ENCODE peak calls at places on chromosomes 2 and 18, in six cellular contexts. L is GM10248, F is psoas muscle, V is hepatocyte, P is spleen, A is progenitor cell of endocrine pancreas. W is an unnamed sample.

GRCh38 chr2:68357608-68358337 is 7.3 kb upstream of the PLEK start:
- DNase-seq in F (peak), A (no peak), L (peak), V (peak), P (no peak), W (no peak)

GRCh38 chr2:25265022-25265421 is 76.7 kb downstream of the DNMT3A start:
- DNase-seq in L (no peak), F (no peak), V (no peak), A (no peak), P (no peak), W (no peak)

GRCh38 chr2:95010126-95010525 is 15.4 kb upstream of the MAL start:
- DNase-seq in F (no peak), A (no peak), V (no peak), L (no peak), P (peak), W (no peak)

GRCh38 chr18:494602-494983 is 5.9 kb downstream of the COLEC12 start:
- DNase-seq in A (no peak), F (no peak), V (no peak), L (no peak), P (no peak), W (no peak)

GRCh38 chr18:57660961-57661360 is 39.3 kb upstream of the NARS1 start:
- DNase-seq in F (no peak), V (no peak), L (no peak), A (no peak), P (no peak), W (no peak)

GRCh38 chr2:150060341-150060740 is 427.1 kb downstream of the RND3 start:
- DNase-seq in F (no peak), V (no peak), P (no peak), L (no peak), A (no peak), W (no peak)

GRCh38 chr2:75238670-75239330 is 39.5 kb upstream of the TACR1 start:
- DNase-seq in P (no peak), V (no peak), A (no peak), F (no peak), L (no peak), W (no peak)

GRCh38 chr2:164882276-164882675 is 40.7 kb upstream of the COBLL1 start:
- DNase-seq in F (no peak), L (no peak), A (no peak), V (no peak), P (no peak), W (no peak)

GRCh38 chr18:42255908-42256765 is 301.1 kb downstream of the PIK3C3 start:
- DNase-seq in A (no peak), V (no peak), L (no peak), P (no peak), F (no peak), W (no peak)

GRCh38 chr18:59357928-59358327 is 1.1 kb downstream of the LMAN1 start:
- DNase-seq in L (no peak), V (peak), P (no peak), F (no peak), A (no peak), W (no peak)

GRCh38 chr2:54558976-54559410 is 102.9 kb downstream of the SPTBN1 start:
- DNase-seq in V (no peak), P (no peak), L (no peak), F (no peak), A (no peak), W (no peak)

GRCh38 chr2:85754313-85755095 is 713 bp downstream of the ATOH8 start:
- DNase-seq in P (no peak), A (no peak), V (peak), F (peak), L (no peak), W (peak)

GRCh38 chr2:36410681-36411080 is 55.1 kb downstream of the CRIM1 start:
- DNase-seq in L (no peak), V (no peak), F (no peak), P (no peak), A (no peak), W (no peak)
- TF ChIP-seq CTCF in L (no peak), V (no peak), F (no peak), P (no peak), A (no peak), W (no peak)

DNA sequence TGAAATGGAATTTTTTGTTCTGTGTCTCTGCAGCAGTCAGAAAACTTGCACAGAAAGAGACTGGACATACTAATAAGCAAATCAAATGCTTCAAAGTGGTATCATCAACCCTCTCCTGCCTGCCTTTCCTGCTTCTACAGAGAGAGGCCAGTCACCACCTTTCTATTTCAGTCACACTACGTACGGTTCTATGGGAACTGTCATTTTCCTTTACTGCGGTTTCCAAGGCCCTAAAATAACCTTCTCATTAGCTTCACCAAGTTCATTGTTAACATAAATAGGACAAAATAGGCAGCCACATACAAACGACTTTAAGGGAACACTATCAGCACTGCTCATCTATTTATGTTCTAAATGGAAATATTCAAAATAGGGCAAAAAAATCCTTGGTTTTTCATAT is 86.6 kb downstream of the METTL8 start:
- DNase-seq in A (no peak), L (peak), P (no peak), V (no peak), F (no peak), W (no peak)
- TF ChIP-seq CTCF in A (no peak), L (peak), P (no peak), V (no peak), F (peak), W (no peak)

DNA sequence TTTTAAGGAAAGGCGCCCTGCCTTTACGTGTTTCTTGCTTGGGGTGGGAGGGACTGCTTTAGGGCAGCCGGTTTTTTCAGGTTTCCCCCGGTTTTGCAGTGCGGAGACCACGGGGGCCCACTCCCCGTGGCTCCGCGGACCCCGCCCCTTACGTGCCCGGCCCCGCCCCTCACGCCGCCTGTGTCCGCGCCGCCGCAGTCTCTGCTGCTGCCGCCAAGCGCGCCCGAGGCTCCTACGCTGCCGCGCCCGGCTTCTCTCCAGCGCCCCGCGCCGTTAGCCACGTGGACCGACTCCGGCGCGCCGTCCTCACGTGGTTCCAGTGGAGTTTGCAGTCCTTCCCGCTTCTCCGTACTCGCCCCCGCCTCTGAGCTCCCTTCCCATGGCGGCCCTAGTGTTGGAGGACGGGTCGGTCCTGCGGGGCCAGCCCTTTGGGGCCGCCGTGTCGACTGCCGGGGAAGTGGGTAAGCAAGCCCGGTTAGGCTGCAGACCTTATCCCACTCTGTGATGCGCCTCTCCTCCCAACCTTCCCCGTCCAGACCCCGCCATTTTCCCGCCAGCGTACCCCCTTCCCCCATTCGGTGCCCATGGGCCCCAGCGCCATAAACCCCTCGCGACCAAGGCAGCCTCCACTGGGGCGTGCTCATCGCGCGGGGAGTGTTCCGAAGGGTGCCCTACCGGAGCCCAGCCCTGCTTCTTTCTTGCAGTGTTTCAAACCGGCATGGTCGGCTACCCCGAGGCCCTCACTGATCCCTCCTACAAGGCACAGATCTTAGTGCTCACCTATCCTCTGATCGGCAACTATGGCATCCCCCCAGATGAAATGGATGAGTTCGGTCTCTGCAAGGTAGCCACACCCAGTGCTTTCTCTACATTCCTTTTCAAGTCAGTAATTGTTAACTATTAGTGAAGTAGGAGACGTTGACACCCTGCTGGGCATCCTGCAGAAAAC is at the start of gene CAD:
- DNase-seq in A (peak), L (peak), V (peak), P (peak), F (peak), W (peak)
- TF ChIP-seq CTCF in A (peak), L (peak), V (peak), P (peak), F (peak), W (no peak)

GRCh38 chr2:63270717-63271116 is 220.1 kb downstream of the OTX1 start:
- DNase-seq in A (no peak), F (no peak), L (no peak), P (no peak), V (no peak), W (no peak)
- TF ChIP-seq CTCF in A (no peak), F (no peak), L (no peak), P (no peak), V (no peak), W (no peak)

GRCh38 chr2:13201924-13202323 is 485.2 kb downstream of the TRIB2 start:
- DNase-seq in L (no peak), P (no peak), V (no peak), F (no peak), A (no peak), W (no peak)
- TF ChIP-seq CTCF in L (peak), P (no peak), V (peak), F (no peak), A (peak), W (no peak)

GRCh38 chr2:79040967-79041582 is 15.6 kb downstream of the REG3G start:
- DNase-seq in A (no peak), P (no peak), L (no peak), F (no peak), V (peak), W (no peak)
- TF ChIP-seq CTCF in A (peak), P (no peak), L (no peak), F (peak), V (peak), W (peak)

GRCh38 chr2:128472789-128473174 is 154.1 kb upstream of the HS6ST1 start:
- DNase-seq in P (no peak), A (no peak), F (no peak), L (no peak), V (no peak), W (no peak)
- TF ChIP-seq CTCF in P (no peak), A (no peak), F (no peak), L (no peak), V (no peak), W (no peak)

GRCh38 chr2:156476516-156477206 is 40.5 kb downstream of the GPD2 start:
- DNase-seq in L (peak), V (no peak), F (no peak), P (no peak), A (no peak), W (no peak)

GRCh38 chr2:156483741-156484173 is 47.6 kb downstream of the GPD2 start:
- DNase-seq in F (no peak), A (no peak), V (peak), L (no peak), P (no peak), W (no peak)

GRCh38 chr2:156481295-156481694 is 45.1 kb downstream of the GPD2 start:
- DNase-seq in V (no peak), P (no peak), L (no peak), F (no peak), A (no peak), W (no peak)

GRCh38 chr2:156476021-156476420 is 39.8 kb downstream of the GPD2 start:
- DNase-seq in V (no peak), P (no peak), L (no peak), A (no peak), F (no peak), W (no peak)

DNA sequence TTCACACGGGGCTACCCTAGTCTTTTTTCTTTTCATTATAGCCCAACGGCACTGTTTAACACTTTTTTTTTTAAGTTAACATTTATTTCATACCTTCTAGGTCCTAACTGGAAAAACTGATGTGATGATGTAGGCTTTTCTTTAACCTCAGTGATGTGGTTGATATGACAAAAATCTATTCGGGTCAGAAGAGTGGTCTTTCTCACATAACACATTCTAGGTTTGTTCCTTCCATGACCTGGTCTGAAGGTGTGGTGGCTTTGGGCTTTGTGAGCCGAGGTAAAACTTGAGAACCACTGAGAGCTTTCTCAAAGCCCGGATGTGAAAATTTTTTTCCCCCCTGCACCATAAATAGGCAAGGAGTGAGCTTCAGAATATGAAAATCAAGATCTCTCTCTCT is 44.2 kb downstream of the GPD2 start:
- DNase-seq in A (no peak), P (no peak), L (no peak), V (no peak), F (no peak), W (no peak)
- TF ChIP-seq CTCF in A (no peak), P (no peak), L (no peak), V (no peak), F (no peak), W (no peak)

W was measured in mesothelial cell of epicardium.